ENCODE peak calls at places on chromosome 13, in eight cellular contexts. One of them, this sample, is unnamed.

GRCh38 chr13:50352720-50353491 is 337.7 kb downstream of the KCNRG start:
- DNase-seq in lower leg skin: no peak
- DNase-seq in fibroblast of mammary gland: no peak
- DNase-seq in CD8-positive, alpha-beta T cell: no peak
- DNase-seq in mucosa of descending colon: no peak
- DNase-seq in mesendoderm: no peak
- DNase-seq in cardiac muscle cell: no peak
- DNase-seq in AG09309: no peak
- DNase-seq in this sample: no peak

GRCh38 chr13:21661097-21661496 is 9.8 kb upstream of the FGF9 start:
- DNase-seq in cardiac muscle cell: no peak
- DNase-seq in mesendoderm: no peak
- DNase-seq in fibroblast of mammary gland: no peak
- DNase-seq in lower leg skin: no peak
- DNase-seq in CD8-positive, alpha-beta T cell: no peak
- DNase-seq in AG09309: no peak
- DNase-seq in mucosa of descending colon: no peak
- DNase-seq in this sample: no peak

GRCh38 chr13:37290691-37291090 is 185.2 kb upstream of the CSNK1A1L start:
- DNase-seq in fibroblast of mammary gland: no peak
- DNase-seq in mesendoderm: no peak
- DNase-seq in AG09309: no peak
- DNase-seq in cardiac muscle cell: no peak
- DNase-seq in mucosa of descending colon: no peak
- DNase-seq in CD8-positive, alpha-beta T cell: no peak
- DNase-seq in lower leg skin: no peak
- DNase-seq in this sample: no peak

GRCh38 chr13:102233566-102234208 is 168.2 kb downstream of the FGF14 start:
- DNase-seq in lower leg skin: no peak
- DNase-seq in CD8-positive, alpha-beta T cell: no peak
- DNase-seq in fibroblast of mammary gland: peak
- DNase-seq in cardiac muscle cell: no peak
- DNase-seq in AG09309: no peak
- DNase-seq in mesendoderm: no peak
- DNase-seq in mucosa of descending colon: no peak
- DNase-seq in this sample: no peak

GRCh38 chr13:44759723-44760360 is 183.7 kb upstream of the TSC22D1 start:
- DNase-seq in fibroblast of mammary gland: no peak
- DNase-seq in CD8-positive, alpha-beta T cell: no peak
- DNase-seq in lower leg skin: no peak
- DNase-seq in cardiac muscle cell: peak
- DNase-seq in mesendoderm: no peak
- DNase-seq in mucosa of descending colon: no peak
- DNase-seq in AG09309: no peak
- DNase-seq in this sample: peak

GRCh38 chr13:97254809-97255208 is 32.7 kb downstream of the MBNL2 start:
- DNase-seq in mesendoderm: peak
- DNase-seq in cardiac muscle cell: no peak
- DNase-seq in mucosa of descending colon: no peak
- DNase-seq in lower leg skin: no peak
- DNase-seq in fibroblast of mammary gland: peak
- DNase-seq in AG09309: no peak
- DNase-seq in CD8-positive, alpha-beta T cell: no peak
- DNase-seq in this sample: no peak

GRCh38 chr13:75934889-75935288 is 298.8 kb downstream of the LMO7 start:
- DNase-seq in mucosa of descending colon: no peak
- DNase-seq in CD8-positive, alpha-beta T cell: no peak
- DNase-seq in lower leg skin: no peak
- DNase-seq in mesendoderm: no peak
- DNase-seq in fibroblast of mammary gland: peak
- DNase-seq in cardiac muscle cell: no peak
- DNase-seq in AG09309: no peak
- DNase-seq in this sample: peak

GRCh38 chr13:90926459-90926858 is 421.0 kb upstream of the MIR17HG start:
- DNase-seq in CD8-positive, alpha-beta T cell: no peak
- DNase-seq in mesendoderm: peak
- DNase-seq in cardiac muscle cell: peak
- DNase-seq in lower leg skin: no peak
- DNase-seq in mucosa of descending colon: no peak
- DNase-seq in AG09309: no peak
- DNase-seq in fibroblast of mammary gland: no peak
- DNase-seq in this sample: peak

GRCh38 chr13:100473493-100474044 is 115.0 kb downstream of the GGACT start:
- DNase-seq in mucosa of descending colon: no peak
- DNase-seq in mesendoderm: no peak
- DNase-seq in fibroblast of mammary gland: no peak
- DNase-seq in CD8-positive, alpha-beta T cell: no peak
- DNase-seq in lower leg skin: no peak
- DNase-seq in cardiac muscle cell: no peak
- DNase-seq in AG09309: no peak
- DNase-seq in this sample: no peak

GRCh38 chr13:23617551-23618014 is 47.4 kb downstream of the TNFRSF19 start:
- DNase-seq in AG09309: peak
- DNase-seq in lower leg skin: no peak
- DNase-seq in mesendoderm: no peak
- DNase-seq in mucosa of descending colon: no peak
- DNase-seq in cardiac muscle cell: peak
- DNase-seq in fibroblast of mammary gland: peak
- DNase-seq in CD8-positive, alpha-beta T cell: no peak
- DNase-seq in this sample: peak

GRCh38 chr13:90943961-90944360 is 403.5 kb upstream of the MIR17HG start:
- DNase-seq in mucosa of descending colon: no peak
- DNase-seq in lower leg skin: no peak
- DNase-seq in fibroblast of mammary gland: no peak
- DNase-seq in cardiac muscle cell: no peak
- DNase-seq in CD8-positive, alpha-beta T cell: no peak
- DNase-seq in AG09309: no peak
- DNase-seq in mesendoderm: no peak
- DNase-seq in this sample: no peak

GRCh38 chr13:98307744-98308524 is 130.9 kb upstream of the RNF113B start:
- DNase-seq in mucosa of descending colon: no peak
- DNase-seq in fibroblast of mammary gland: peak
- DNase-seq in lower leg skin: no peak
- DNase-seq in CD8-positive, alpha-beta T cell: no peak
- DNase-seq in mesendoderm: peak
- DNase-seq in cardiac muscle cell: peak
- DNase-seq in AG09309: no peak
- DNase-seq in this sample: no peak

GRCh38 chr13:48151343-48151742 is 56.4 kb upstream of the MED4 start:
- DNase-seq in fibroblast of mammary gland: no peak
- DNase-seq in AG09309: no peak
- DNase-seq in mucosa of descending colon: no peak
- DNase-seq in lower leg skin: no peak
- DNase-seq in CD8-positive, alpha-beta T cell: no peak
- DNase-seq in cardiac muscle cell: no peak
- DNase-seq in mesendoderm: no peak
- DNase-seq in this sample: no peak

GRCh38 chr13:106617561-106617960 is 49.6 kb upstream of the ARGLU1 start:
- DNase-seq in fibroblast of mammary gland: peak
- DNase-seq in lower leg skin: no peak
- DNase-seq in AG09309: no peak
- DNase-seq in cardiac muscle cell: peak
- DNase-seq in CD8-positive, alpha-beta T cell: no peak
- DNase-seq in mucosa of descending colon: no peak
- DNase-seq in mesendoderm: peak
- DNase-seq in this sample: no peak

GRCh38 chr13:52906122-52906903 is 57.9 kb upstream of the PCDH8 start:
- DNase-seq in cardiac muscle cell: no peak
- DNase-seq in CD8-positive, alpha-beta T cell: no peak
- DNase-seq in fibroblast of mammary gland: no peak
- DNase-seq in mucosa of descending colon: no peak
- DNase-seq in lower leg skin: no peak
- DNase-seq in AG09309: no peak
- DNase-seq in mesendoderm: no peak
- DNase-seq in this sample: no peak
- H3K4me3 ChIP-seq in cardiac muscle cell: no peak
- H3K4me3 ChIP-seq in CD8-positive, alpha-beta T cell: no peak
- H3K4me3 ChIP-seq in fibroblast of mammary gland: no peak
- H3K4me3 ChIP-seq in mucosa of descending colon: no peak
- H3K4me3 ChIP-seq in lower leg skin: no peak
- H3K4me3 ChIP-seq in AG09309: no peak
- H3K4me3 ChIP-seq in mesendoderm: no peak
- H3K4me3 ChIP-seq in this sample: no peak

GRCh38 chr13:35552172-35552844 is 75.8 kb upstream of the MAB21L1 start:
- DNase-seq in lower leg skin: no peak
- DNase-seq in AG09309: no peak
- DNase-seq in mucosa of descending colon: no peak
- DNase-seq in fibroblast of mammary gland: peak
- DNase-seq in CD8-positive, alpha-beta T cell: no peak
- DNase-seq in cardiac muscle cell: peak
- DNase-seq in mesendoderm: no peak
- DNase-seq in this sample: peak
- H3K4me3 ChIP-seq in lower leg skin: no peak
- H3K4me3 ChIP-seq in AG09309: no peak
- H3K4me3 ChIP-seq in mucosa of descending colon: no peak
- H3K4me3 ChIP-seq in fibroblast of mammary gland: no peak
- H3K4me3 ChIP-seq in CD8-positive, alpha-beta T cell: no peak
- H3K4me3 ChIP-seq in cardiac muscle cell: no peak
- H3K4me3 ChIP-seq in mesendoderm: no peak
- H3K4me3 ChIP-seq in this sample: no peak

GRCh38 chr13:27979765-27980279 is 8.7 kb downstream of the URAD start:
- DNase-seq in cardiac muscle cell: no peak
- DNase-seq in AG09309: no peak
- DNase-seq in mesendoderm: no peak
- DNase-seq in fibroblast of mammary gland: no peak
- DNase-seq in lower leg skin: no peak
- DNase-seq in CD8-positive, alpha-beta T cell: no peak
- DNase-seq in mucosa of descending colon: peak
- DNase-seq in this sample: no peak

GRCh38 chr13:27976362-27977177 is 7.5 kb upstream of the CDX2 start:
- DNase-seq in cardiac muscle cell: no peak
- DNase-seq in mesendoderm: no peak
- DNase-seq in CD8-positive, alpha-beta T cell: no peak
- DNase-seq in mucosa of descending colon: peak
- DNase-seq in AG09309: no peak
- DNase-seq in lower leg skin: no peak
- DNase-seq in fibroblast of mammary gland: no peak
- DNase-seq in this sample: no peak

GRCh38 chr13:27979001-27979643 is 9.4 kb downstream of the URAD start:
- DNase-seq in lower leg skin: no peak
- DNase-seq in mesendoderm: no peak
- DNase-seq in CD8-positive, alpha-beta T cell: no peak
- DNase-seq in fibroblast of mammary gland: no peak
- DNase-seq in cardiac muscle cell: no peak
- DNase-seq in AG09309: no peak
- DNase-seq in mucosa of descending colon: peak
- DNase-seq in this sample: no peak

GRCh38 chr13:27977476-27978300 is 8.6 kb upstream of the CDX2 start:
- DNase-seq in AG09309: no peak
- DNase-seq in CD8-positive, alpha-beta T cell: no peak
- DNase-seq in lower leg skin: no peak
- DNase-seq in mesendoderm: peak
- DNase-seq in mucosa of descending colon: peak
- DNase-seq in cardiac muscle cell: no peak
- DNase-seq in fibroblast of mammary gland: peak
- DNase-seq in this sample: no peak

GRCh38 chr13:27978301-27978968 is 9.3 kb upstream of the CDX2 start:
- DNase-seq in AG09309: no peak
- DNase-seq in cardiac muscle cell: no peak
- DNase-seq in CD8-positive, alpha-beta T cell: no peak
- DNase-seq in fibroblast of mammary gland: no peak
- DNase-seq in mucosa of descending colon: peak
- DNase-seq in lower leg skin: no peak
- DNase-seq in mesendoderm: peak
- DNase-seq in this sample: no peak
- H3K4me3 ChIP-seq in AG09309: no peak
- H3K4me3 ChIP-seq in cardiac muscle cell: no peak
- H3K4me3 ChIP-seq in CD8-positive, alpha-beta T cell: no peak
- H3K4me3 ChIP-seq in fibroblast of mammary gland: no peak
- H3K4me3 ChIP-seq in mucosa of descending colon: peak
- H3K4me3 ChIP-seq in lower leg skin: no peak
- H3K4me3 ChIP-seq in mesendoderm: no peak
- H3K4me3 ChIP-seq in this sample: no peak

DNA sequence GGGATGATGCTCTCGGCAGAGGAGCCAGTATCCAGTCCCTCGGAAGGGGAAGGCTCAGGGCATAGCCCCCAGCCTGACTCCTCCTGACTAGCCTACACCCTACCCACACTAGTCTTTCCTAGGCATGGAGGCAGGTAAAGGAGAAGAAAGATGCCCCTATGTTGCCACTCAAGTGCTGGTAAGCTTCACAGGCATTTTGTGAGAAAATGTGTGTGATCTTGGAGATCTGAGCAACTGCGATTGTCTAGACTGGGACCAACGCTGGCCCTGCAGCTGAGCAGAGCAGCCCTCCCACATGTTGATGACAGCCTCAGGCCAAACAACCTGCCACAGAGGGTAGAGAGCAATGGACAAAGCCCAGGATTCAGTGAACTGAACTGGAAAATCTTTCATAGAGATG is 11.7 kb upstream of the ATP12A start:
- DNase-seq in cardiac muscle cell: no peak
- DNase-seq in AG09309: no peak
- DNase-seq in CD8-positive, alpha-beta T cell: no peak
- DNase-seq in mesendoderm: no peak
- DNase-seq in fibroblast of mammary gland: no peak
- DNase-seq in mucosa of descending colon: no peak
- DNase-seq in lower leg skin: no peak
- DNase-seq in this sample: no peak
- H3K4me3 ChIP-seq in cardiac muscle cell: no peak
- H3K4me3 ChIP-seq in AG09309: no peak
- H3K4me3 ChIP-seq in CD8-positive, alpha-beta T cell: no peak
- H3K4me3 ChIP-seq in mesendoderm: no peak
- H3K4me3 ChIP-seq in fibroblast of mammary gland: no peak
- H3K4me3 ChIP-seq in mucosa of descending colon: no peak
- H3K4me3 ChIP-seq in lower leg skin: no peak
- H3K4me3 ChIP-seq in this sample: no peak